ENCODE peak calls at places on chromosomes 2 and 18, in four cellular contexts. I is AG20443, E is tibial nerve, V is psoas muscle. B is an unnamed sample.

GRCh38 chr2:152647417-152648010 is 69.7 kb downstream of the PRPF40A start:
- DNase-seq in I (peak; percentile 38), V (peak; percentile 56), E (peak; percentile 29), B (peak; percentile 67)

GRCh38 chr18:24414349-24415003 is 12.0 kb upstream of the IMPACT start:
- DNase-seq in V (no peak), E (no peak), I (no peak), B (no peak)

GRCh38 chr2:66437601-66438497 is 2.9 kb downstream of the MEIS1 start:
- DNase-seq in V (no peak), E (no peak), I (no peak), B (no peak)

GRCh38 chr2:167783266-167784070 is 463.9 kb downstream of the STK39 start:
- DNase-seq in I (no peak), V (peak; percentile 18), E (no peak), B (no peak)

GRCh38 chr2:157900684-157901083 is 24.6 kb upstream of the ACVR1 start:
- DNase-seq in I (no peak), V (no peak), E (no peak), B (no peak)

GRCh38 chr18:45437399-45437798 is 177.9 kb upstream of the SLC14A2 start:
- DNase-seq in I (no peak), E (no peak), V (no peak), B (no peak)

GRCh38 chr2:148876190-148876588 is 1.2 kb downstream of the KIF5C start:
- DNase-seq in V (no peak), I (no peak), E (no peak), B (no peak)

GRCh38 chr2:10954856-10955818 is 43.4 kb downstream of the KCNF1 start:
- DNase-seq in E (no peak), I (no peak), V (no peak), B (peak; percentile 9)

GRCh38 chr18:52288403-52289004 is 51.5 kb upstream of the DCC start:
- DNase-seq in V (no peak), I (peak; percentile 9), E (no peak), B (peak; percentile 1)

GRCh38 chr2:237943395-237944094 is 23.3 kb upstream of the UBE2F start:
- DNase-seq in E (no peak), V (no peak), I (no peak), B (no peak)